ENCODE peak calls at places on chromosomes 2 and 18, in seven cellular contexts. W, O, K, Z, Q, C and A are unnamed samples.

GRCh38 chr18:75507636-75508035 is 80.1 kb upstream of the SMIM21 start:
- DNase-seq in Z (no peak), O (no peak), Q (no peak), W (no peak), K (no peak), C (no peak), A (no peak)

GRCh38 chr18:79524181-79525078 is 128.7 kb downstream of the NFATC1 start:
- DNase-seq in K (no peak), Q (no peak), Z (no peak), O (no peak), W (no peak), C (no peak), A (no peak)

GRCh38 chr2:200578778-200579177 is 7.0 kb upstream of the AOX1 start:
- DNase-seq in Z (no peak), O (peak), C (peak), Q (no peak), K (peak), W (peak), A (no peak)

GRCh38 chr2:61356958-61357350 is 113.9 kb downstream of the USP34 start:
- DNase-seq in K (no peak), Q (no peak), W (no peak), C (peak), Z (no peak), O (no peak), A (no peak)

GRCh38 chr2:8376603-8377423 is 305.0 kb upstream of the ID2 start:
- DNase-seq in Z (no peak), K (no peak), Q (no peak), O (no peak), C (no peak), W (no peak), A (no peak)

GRCh38 chr2:60992985-60993392 is 24.5 kb upstream of the PEX13 start:
- DNase-seq in O (no peak), Q (no peak), K (no peak), W (peak), C (no peak), Z (no peak), A (peak)

GRCh38 chr2:63790491-63790890 is 51.2 kb upstream of the UGP2 start:
- DNase-seq in C (peak), Z (no peak), W (no peak), Q (no peak), K (no peak), O (no peak), A (no peak)

GRCh38 chr2:40451926-40452605 is at the start of gene SLC8A1:
- DNase-seq in W (no peak), O (peak), K (no peak), Z (no peak), Q (peak), C (peak), A (peak)

GRCh38 chr2:48305569-48305968 is 224.4 kb upstream of the STON1 start:
- DNase-seq in O (no peak), W (no peak), Q (no peak), K (peak), C (no peak), Z (no peak), A (peak)

GRCh38 chr2:21330786-21331391 is 207.1 kb downstream of the TDRD15 start:
- DNase-seq in O (no peak), K (no peak), Q (no peak), Z (no peak), W (no peak), C (no peak), A (no peak)

GRCh38 chr2:213159768-213160167 is 8.4 kb upstream of the IKZF2 start:
- DNase-seq in Z (no peak), C (no peak), O (no peak), W (no peak), Q (no peak), K (no peak), A (no peak)

GRCh38 chr2:143176606-143177005 is 47.4 kb downstream of the ARHGAP15 start:
- DNase-seq in O (no peak), W (peak), Z (no peak), Q (no peak), K (no peak), C (no peak), A (peak)

GRCh38 chr18:47261902-47262301 is 10.4 kb upstream of the SKOR2 start:
- DNase-seq in K (no peak), Z (no peak), W (no peak), Q (no peak), O (no peak), C (no peak), A (no peak)

GRCh38 chr2:201781583-201782051 is 884 bp upstream of the ALS2 start:
- DNase-seq in K (no peak), C (peak), Q (no peak), W (no peak), Z (peak), O (peak), A (no peak)